ENCODE peak calls at places on chromosomes 13 and 19, in four cellular contexts. A is GM12865, D is AG09319, B is OCI-LY7. Q is an unnamed sample.

GRCh38 chr19:6691342-6691741 is 21.4 kb upstream of the TNFSF14 start:
- DNase-seq in D (no peak), B (no peak), A (no peak), Q (no peak)

GRCh38 chr13:111131610-111132009 is 16.5 kb downstream of the ARHGEF7 start:
- DNase-seq in D (no peak), B (no peak), A (no peak), Q (no peak)

GRCh38 chr13:114145256-114145655 is 12.8 kb upstream of the RASA3 start:
- DNase-seq in D (no peak), B (peak; percentile 46), A (no peak), Q (no peak)

GRCh38 chr13:66992183-66992582 is 238.0 kb downstream of the PCDH9 start:
- DNase-seq in A (no peak), D (no peak), B (peak; percentile 22), Q (no peak)

GRCh38 chr13:35474551-35474950 is 1.9 kb downstream of the MAB21L1 start:
- DNase-seq in B (no peak), D (no peak), A (no peak), Q (no peak)

GRCh38 chr19:53424968-53425597 is 6.7 kb upstream of the ZNF761 start:
- DNase-seq in B (peak; percentile 62), A (peak; percentile 59), D (peak; percentile 19), Q (peak; percentile 45)

GRCh38 chr13:39600766-39601165 is 2.2 kb downstream of the LHFPL6 start:
- DNase-seq in A (no peak), B (peak; percentile 66), D (no peak), Q (no peak)

GRCh38 chr19:41595258-41595889 is 19.4 kb downstream of the CEACAM21 start:
- DNase-seq in D (peak; percentile 12), B (peak; percentile 81), A (peak; percentile 89), Q (peak; percentile 75)

GRCh38 chr19:370641-371330 is 26.2 kb upstream of the MIER2 start:
- DNase-seq in D (no peak), A (no peak), B (no peak), Q (no peak)

GRCh38 chr19:56838930-56839664 is 1.4 kb downstream of the PEG3 start:
- DNase-seq in D (peak; percentile 34), A (no peak), B (no peak), Q (no peak)

GRCh38 chr19:38686530-38686888 is 39.1 kb downstream of the ACTN4 start:
- DNase-seq in A (peak; percentile 65), D (no peak), B (no peak), Q (peak; percentile 63)

GRCh38 chr19:27777242-27777641 is 1435.7 kb downstream of the UQCRFS1 start:
- DNase-seq in D (no peak), B (no peak), A (no peak), Q (no peak)

GRCh38 chr19:19209372-19209771 is 2.4 kb upstream of the NCAN start:
- DNase-seq in B (no peak), A (peak; percentile 41), D (no peak), Q (peak; percentile 13)

GRCh38 chr13:80463673-80464352 is 122.9 kb upstream of the SPRY2 start:
- DNase-seq in B (no peak), A (no peak), D (no peak), Q (no peak)

GRCh38 chr13:27981006-27981708 is 7.3 kb downstream of the URAD start:
- DNase-seq in B (no peak), D (no peak), A (no peak), Q (no peak)

GRCh38 chr13:97068964-97069815 is 74.9 kb upstream of the OXGR1 start:
- DNase-seq in B (no peak), D (no peak), A (no peak), Q (no peak)

GRCh38 chr19:9792191-9793050 is 23.9 kb upstream of the ZNF846 start:
- DNase-seq in A (peak; percentile 93), B (peak; percentile 94), D (peak; percentile 88), Q (peak; percentile 87)

GRCh38 chr19:15112385-15112784 is 5.2 kb downstream of the SYDE1 start:
- DNase-seq in D (no peak), A (no peak), B (peak; percentile 13), Q (no peak)

GRCh38 chr19:54023191-54023590 is 31.8 kb downstream of the CACNG6 start:
- DNase-seq in A (no peak), D (no peak), B (no peak), Q (no peak)

GRCh38 chr19:40302224-40303011 is 17.3 kb upstream of the AKT2 start:
- DNase-seq in B (no peak), A (no peak), D (no peak), Q (no peak)

GRCh38 chr19:43290568-43291359 is 21.4 kb upstream of the PSG9 start:
- DNase-seq in D (no peak), A (peak; percentile 13), B (peak; percentile 41), Q (no peak)

GRCh38 chr19:5880604-5881078 is 10.3 kb upstream of the FUT5 start:
- DNase-seq in A (no peak), D (no peak), B (no peak), Q (no peak)

GRCh38 chr13:51797664-51798488 is 6.1 kb downstream of the DHRS12 start:
- DNase-seq in B (peak; percentile 84), D (no peak), A (peak; percentile 84), Q (peak; percentile 68)

GRCh38 chr19:5996102-5996501 is 18.2 kb upstream of the RANBP3 start:
- DNase-seq in D (no peak), A (no peak), B (no peak), Q (no peak)

GRCh38 chr13:30159446-30159839 is 147.9 kb downstream of the KATNAL1 start:
- DNase-seq in D (no peak), B (no peak), A (peak; percentile 53), Q (peak; percentile 59)

GRCh38 chr19:11594084-11594483 is 3.2 kb upstream of the ZNF627 start:
- DNase-seq in D (no peak), A (no peak), B (no peak), Q (no peak)

GRCh38 chr19:11598103-11598483 is 810 bp downstream of the ZNF627 start:
- DNase-seq in D (no peak), A (no peak), B (no peak), Q (no peak)

GRCh38 chr19:11596156-11596555 is 1.1 kb upstream of the ZNF627 start:
- DNase-seq in A (no peak), D (no peak), B (no peak), Q (no peak)

GRCh38 chr19:11598746-11599145 is 1.5 kb downstream of the ZNF627 start:
- DNase-seq in A (no peak), D (no peak), B (no peak), Q (no peak)

DNA sequence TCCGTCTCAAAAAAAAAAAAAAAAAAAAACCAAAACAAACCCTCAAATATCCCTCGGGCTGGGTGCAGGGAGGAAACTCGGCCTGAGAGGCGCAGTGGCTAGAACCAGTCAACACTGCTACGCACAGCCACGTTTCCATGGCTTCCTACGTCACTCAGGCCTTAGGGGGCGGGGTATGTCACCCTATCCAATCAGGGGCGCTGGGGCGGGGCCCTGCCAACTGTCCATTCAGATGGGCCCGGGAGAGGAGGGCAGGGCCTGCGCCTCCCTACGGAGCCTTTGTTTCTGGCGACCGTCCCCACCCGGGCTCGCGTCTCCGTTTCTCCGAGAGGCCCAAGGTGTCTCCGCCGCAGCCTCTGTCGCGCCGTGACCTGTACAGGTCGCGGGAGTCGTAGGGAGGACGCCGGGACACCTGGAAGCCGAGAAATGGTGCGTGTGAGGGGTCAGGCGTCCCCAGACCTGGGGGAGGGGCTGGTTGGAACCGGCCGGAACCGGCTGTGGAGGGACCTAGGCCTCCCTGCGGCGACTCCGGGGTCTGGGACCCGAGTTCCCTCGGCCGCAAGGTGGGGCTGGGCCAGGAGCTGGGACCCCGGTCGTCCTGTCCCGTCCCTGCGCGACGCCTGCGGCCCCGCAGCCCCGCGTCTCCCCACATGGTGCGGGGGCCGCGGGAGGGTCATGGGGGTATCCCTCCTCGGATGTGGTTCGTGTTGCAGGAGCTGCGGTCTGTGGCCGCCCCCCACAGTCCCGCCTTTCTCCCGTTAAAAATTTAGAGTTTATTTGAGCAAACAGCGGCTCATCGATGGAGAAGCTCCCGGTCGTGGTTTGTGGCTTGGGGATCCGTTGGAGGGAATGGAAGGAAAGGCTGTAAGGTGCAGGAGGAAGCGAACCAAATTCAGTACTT is at the start of gene ZNF627:
- DNase-seq in D (peak; percentile 95), A (peak; percentile 99), B (peak; percentile 99), Q (peak; percentile 97)
- TF ChIP-seq CTCF in D (no peak), A (peak; percentile 5), B (no peak), Q (no peak)

DNA sequence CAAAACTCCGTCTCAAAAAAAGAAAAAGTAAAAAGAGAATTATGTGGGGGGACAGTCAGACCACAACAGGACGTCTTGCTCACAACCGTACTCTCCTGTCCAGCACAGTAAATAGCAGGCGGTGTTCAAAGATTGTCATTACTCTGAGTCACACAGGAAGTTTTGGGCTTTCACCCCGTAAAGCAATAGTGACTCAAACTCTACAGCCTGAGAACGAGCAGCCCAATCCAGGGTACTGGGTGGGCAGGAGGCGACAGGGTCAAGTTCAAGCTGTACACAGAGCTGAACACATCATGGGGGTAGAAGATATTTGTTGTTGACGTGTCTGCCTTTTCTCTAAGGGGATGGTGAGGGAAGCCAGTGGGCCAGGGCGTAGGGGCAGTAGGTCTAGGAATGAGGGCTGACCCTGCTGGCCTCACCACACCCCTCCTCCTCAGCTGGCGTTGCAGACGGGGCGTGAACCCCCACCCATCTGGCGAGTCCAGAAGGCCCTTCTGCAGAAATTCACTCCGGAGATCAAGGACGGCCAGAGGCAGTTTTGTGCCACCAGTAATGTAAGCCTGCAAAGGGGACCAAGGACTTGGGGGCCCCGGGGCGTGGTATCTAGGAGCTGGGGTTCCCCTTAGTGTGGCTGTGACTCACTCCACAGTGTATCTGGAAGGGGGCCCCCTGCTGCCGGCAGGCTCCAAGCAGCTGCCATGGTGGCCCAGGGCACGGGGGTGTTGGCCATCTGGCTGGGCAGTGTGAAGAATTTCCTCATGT is 23.3 kb downstream of the PRR12 start:
- DNase-seq in D (no peak), A (peak; percentile 48), B (no peak), Q (no peak)
- TF ChIP-seq CTCF in D (no peak), A (no peak), B (no peak), Q (no peak)

GRCh38 chr19:11737964-11738745 is 591 bp downstream of the ZNF823 start:
- DNase-seq in D (no peak), B (peak; percentile 57), A (peak; percentile 70), Q (peak; percentile 70)
- TF ChIP-seq CTCF in D (no peak), B (peak; percentile 36), A (no peak), Q (no peak)

DNA sequence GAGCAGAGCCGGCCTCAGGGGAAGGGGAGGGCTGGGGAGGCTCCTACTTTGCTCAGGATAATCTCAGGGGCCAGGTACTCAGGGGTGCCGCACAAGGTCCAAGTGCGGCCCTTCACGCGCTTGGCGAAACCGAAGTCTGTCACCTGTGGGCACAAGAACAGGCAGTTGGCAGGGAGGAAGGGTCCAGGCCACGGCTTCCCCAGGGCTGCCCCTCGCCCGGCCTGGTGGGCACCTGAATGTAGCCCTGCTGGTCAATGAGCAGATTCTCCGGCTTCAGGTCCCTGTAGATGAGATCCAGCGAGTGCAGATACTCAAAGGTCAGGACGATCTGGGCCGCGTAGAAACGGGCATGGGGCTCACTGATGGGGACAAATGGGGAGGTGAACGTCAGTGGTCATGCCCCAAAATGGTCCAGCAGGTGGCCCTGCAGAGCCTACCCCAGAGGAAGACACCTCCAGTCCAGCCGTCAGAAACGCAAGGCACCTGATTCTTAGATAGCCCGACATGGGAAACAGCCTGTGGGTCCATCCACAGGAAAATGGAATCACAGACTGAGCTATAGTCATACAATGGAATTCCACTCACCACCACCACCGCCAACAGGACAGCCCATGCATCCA is 7.1 kb upstream of the SAMD1 start:
- DNase-seq in A (no peak), B (no peak), D (no peak), Q (no peak)
- TF ChIP-seq CTCF in A (no peak), B (peak; percentile 33), D (no peak), Q (no peak)